ENCODE peak calls at places on chromosomes 3 and 15, in nine cellular contexts. G is A549, S is HCT116, U is Panc1, R is GM12878, O is GM23338, T is HepG2, A is HL-60, F is K562. Y is an unnamed sample.

GRCh38 chr3:62496509-62496908 is 123.2 kb upstream of the FEZF2 start:
- DNase-seq in O (no peak), R (no peak), S (no peak), T (no peak), F (no peak), G (no peak), A (no peak), U (no peak), Y (no peak)

GRCh38 chr3:114649331-114649730 is 355.5 kb downstream of the TIGIT start:
- DNase-seq in S (peak; percentile 97), T (peak; percentile 69), O (no peak), G (peak; percentile 13), U (no peak), F (no peak), R (no peak), A (no peak), Y (no peak)

GRCh38 chr3:197749315-197749600 is 425 bp upstream of the FYTTD1 start:
- DNase-seq in S (peak; percentile 35), U (no peak), R (no peak), O (peak; percentile 76), T (no peak), G (peak; percentile 53), F (peak; percentile 47), A (no peak), Y (peak; percentile 83)

GRCh38 chr3:53238051-53238850 is 17.6 kb downstream of the TKT start:
- DNase-seq in S (peak; percentile 60), R (no peak), G (peak; percentile 86), U (no peak), F (no peak), A (no peak), T (peak; percentile 80), O (no peak), Y (no peak)

GRCh38 chr3:147712357-147712756 is 303.2 kb downstream of the ZIC1 start:
- DNase-seq in U (no peak), A (no peak), F (no peak), O (peak; percentile 12), G (no peak), T (peak; percentile 3), S (no peak), R (no peak), Y (no peak)

GRCh38 chr3:14699643-14700042 is 24.7 kb downstream of the C3orf20 start:
- DNase-seq in T (no peak), O (no peak), F (no peak), U (no peak), A (no peak), S (no peak), G (no peak), R (no peak), Y (no peak)

GRCh38 chr3:65170357-65171090 is 482.7 kb upstream of the ADAMTS9 start:
- DNase-seq in A (no peak), T (no peak), O (peak; percentile 62), S (no peak), G (no peak), U (no peak), F (peak; percentile 6), R (no peak), Y (peak; percentile 43)

GRCh38 chr15:50929062-50929461 is 20.6 kb downstream of the AP4E1 start:
- DNase-seq in T (no peak), A (no peak), O (no peak), S (no peak), R (no peak), F (no peak), U (no peak), G (no peak), Y (no peak)

GRCh38 chr3:175713263-175713662 is 854.1 kb downstream of the NAALADL2 start:
- DNase-seq in O (no peak), R (no peak), U (no peak), T (no peak), G (no peak), F (no peak), S (no peak), A (no peak), Y (no peak)

GRCh38 chr15:47987461-47987860 is 133.3 kb upstream of the SLC24A5 start:
- DNase-seq in O (no peak), R (no peak), F (no peak), A (no peak), U (no peak), T (no peak), G (no peak), S (no peak), Y (no peak)

GRCh38 chr15:49693491-49693890 is 72.6 kb downstream of the DTWD1 start:
- DNase-seq in R (no peak), A (no peak), U (no peak), S (no peak), F (no peak), T (no peak), O (no peak), G (no peak), Y (no peak)

GRCh38 chr3:60431599-60431958 is 819.7 kb downstream of the FHIT start:
- DNase-seq in S (no peak), F (peak; percentile 5), U (no peak), G (no peak), A (no peak), R (no peak), O (peak; percentile 78), T (no peak), Y (no peak)

GRCh38 chr3:4972652-4973643 is 6.3 kb upstream of the BHLHE40 start:
- DNase-seq in T (no peak), S (no peak), R (peak; percentile 68), G (no peak), F (no peak), U (no peak), A (no peak), O (no peak), Y (no peak)

GRCh38 chr3:180854887-180855286 is 57.6 kb upstream of the FXR1 start:
- DNase-seq in S (no peak), G (no peak), A (no peak), R (no peak), F (no peak), O (no peak), T (no peak), U (no peak), Y (no peak)

GRCh38 chr3:94862703-94863102 is 799.8 kb downstream of the NSUN3 start:
- DNase-seq in F (no peak), U (peak; percentile 0), A (no peak), T (peak; percentile 25), O (peak; percentile 63), R (no peak), S (no peak), G (peak; percentile 10), Y (peak; percentile 27)

GRCh38 chr15:96181217-96181616 is 149.3 kb upstream of the NR2F2 start:
- DNase-seq in O (no peak), R (no peak), S (no peak), G (no peak), T (no peak), F (no peak), U (no peak), A (no peak), Y (no peak)
- TF ChIP-seq REST in O (no peak), R (no peak), S (no peak), G (no peak), T (no peak), F (no peak), U (no peak), A (no peak), Y (no peak)

GRCh38 chr3:23113455-23114171 is 89.5 kb upstream of the UBE2E2 start:
- DNase-seq in G (no peak), A (peak; percentile 34), O (no peak), T (no peak), F (no peak), R (no peak), S (no peak), U (no peak), Y (no peak)

GRCh38 chr3:23114479-23114878 is 88.6 kb upstream of the UBE2E2 start:
- DNase-seq in S (no peak), O (no peak), F (no peak), R (no peak), T (no peak), U (no peak), G (no peak), A (no peak), Y (no peak)

GRCh38 chr3:23117856-23118255 is 85.3 kb upstream of the UBE2E2 start:
- DNase-seq in R (no peak), O (no peak), G (no peak), F (no peak), A (no peak), S (no peak), T (no peak), U (no peak), Y (no peak)

GRCh38 chr3:23116041-23116440 is 87.1 kb upstream of the UBE2E2 start:
- DNase-seq in R (no peak), O (no peak), U (no peak), A (no peak), F (no peak), T (no peak), G (no peak), S (no peak), Y (no peak)

GRCh38 chr3:23115171-23115877 is 87.8 kb upstream of the UBE2E2 start:
- DNase-seq in O (no peak), U (no peak), S (no peak), R (no peak), F (no peak), G (no peak), A (no peak), T (no peak), Y (no peak)
- TF ChIP-seq REST in O (no peak), U (no peak), S (no peak), R (no peak), F (no peak), G (no peak), A (no peak), T (no peak), Y (no peak)

DNA sequence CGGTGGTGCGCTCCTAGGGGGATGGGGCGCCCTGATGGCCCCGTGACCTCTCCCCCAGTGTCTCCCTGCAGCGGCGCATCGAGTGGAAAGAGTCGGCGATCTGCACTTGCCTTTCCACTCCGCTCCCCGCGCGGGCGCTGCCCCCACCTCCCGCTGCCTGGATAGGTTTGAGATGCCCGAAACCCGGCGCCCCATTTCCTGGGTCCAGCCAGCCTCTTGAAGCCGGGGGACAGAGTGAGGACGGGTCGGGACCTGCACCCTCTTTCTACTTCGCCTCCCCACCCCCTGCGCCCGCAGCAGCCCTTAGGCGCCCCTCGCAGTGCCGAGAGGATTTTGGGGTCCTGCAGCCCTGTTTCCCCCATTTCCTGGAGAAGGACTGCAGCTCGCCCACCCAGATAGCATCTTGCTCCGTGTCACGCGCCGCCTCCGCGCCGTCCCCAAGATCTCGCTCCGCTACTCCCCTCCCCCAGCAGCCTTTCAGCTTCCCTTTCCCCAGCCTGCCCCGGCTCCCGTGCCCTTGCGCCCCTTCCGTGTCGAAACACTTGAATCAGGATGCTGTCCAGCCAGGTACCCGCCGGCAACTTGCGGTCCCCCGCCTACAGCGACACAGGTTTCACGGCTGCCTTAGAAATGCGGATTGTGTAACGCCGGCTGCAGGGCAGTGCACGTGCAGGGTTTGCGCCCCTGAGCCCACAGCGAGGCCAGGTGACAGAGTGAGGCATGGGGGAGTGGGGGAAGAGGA is 519 bp downstream of the ABHD6 start:
- DNase-seq in R (no peak), A (peak; percentile 74), T (peak; percentile 48), U (no peak), F (peak; percentile 44), O (peak; percentile 56), G (peak; percentile 46), S (no peak), Y (peak; percentile 64)
- TF ChIP-seq REST in R (peak; percentile 42), A (peak; percentile 46), T (no peak), U (no peak), F (no peak), O (no peak), G (no peak), S (no peak), Y (peak; percentile 34)

DNA sequence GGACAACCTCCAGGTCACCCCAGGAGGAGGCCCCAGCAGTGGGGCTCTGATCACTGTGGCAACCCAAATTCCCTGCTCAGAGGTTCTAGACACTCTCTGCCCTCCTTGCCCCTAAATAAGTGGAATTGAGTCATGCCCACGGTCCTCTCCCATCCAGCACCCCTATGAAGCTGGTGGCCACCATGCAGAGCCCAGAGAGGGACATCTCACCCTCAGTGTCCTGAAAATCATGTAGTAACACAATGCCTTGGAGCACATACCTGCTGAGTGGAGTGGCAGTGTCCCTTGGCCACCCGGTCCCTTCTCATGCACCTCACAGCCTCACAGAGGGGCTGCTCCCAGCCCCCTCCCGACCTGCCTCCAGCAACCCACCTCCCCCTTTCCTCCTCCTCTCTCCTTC is 114.3 kb upstream of the MEF2A start:
- DNase-seq in S (no peak), F (no peak), G (no peak), R (no peak), T (no peak), O (no peak), A (no peak), U (no peak), Y (no peak)
- TF ChIP-seq REST in S (no peak), F (no peak), G (no peak), R (no peak), T (no peak), O (no peak), A (no peak), U (no peak), Y (no peak)